ENCODE peak calls at places on chromosome 5, in eight cellular contexts. J is HEK293T; O is substantia nigra; F is aorta; S is stimulated activated CD8-positive, alpha-beta memory T cell treated with anti-CD3 and anti-CD28 coated beads, Interleukin-15, amount 100 ng/mL, for 24 hours; M is SJSA1; U is progenitor cell of endocrine pancreas; X is NCI-H1092 treated with DMSO at 0.1 percent for 48 hours. R is an unnamed sample.

GRCh38 chr5:77635617-77636422 is 2.7 kb downstream of the OTP start:
- DNase-seq in J (no peak), O (no peak), F (no peak), S (no peak), M (no peak), U (no peak), X (no peak), R (no peak)

GRCh38 chr5:39947657-39948056 is 522.9 kb upstream of the DAB2 start:
- DNase-seq in J (no peak), O (no peak), F (no peak), S (no peak), M (no peak), U (no peak), X (no peak), R (peak; percentile 71)

GRCh38 chr5:108295588-108296368 is 86.1 kb downstream of the FBXL17 start:
- DNase-seq in J (no peak), O (no peak), F (no peak), S (no peak), M (peak; percentile 21), U (no peak), X (no peak), R (peak; percentile 57)

GRCh38 chr5:55450050-55450765 is 84.6 kb downstream of the PLPP1 start:
- DNase-seq in J (no peak), O (no peak), F (no peak), S (no peak), M (no peak), U (no peak), X (no peak), R (peak; percentile 66)

GRCh38 chr5:122915717-122916399 is 70.4 kb downstream of the SNX24 start:
- DNase-seq in J (no peak), O (no peak), F (no peak), S (no peak), M (no peak), U (no peak), X (no peak), R (peak; percentile 29)

GRCh38 chr5:57172466-57172961 is 1.3 kb upstream of the GPBP1 start:
- DNase-seq in J (no peak), O (no peak), F (no peak), S (no peak), M (peak; percentile 39), U (no peak), X (peak; percentile 16), R (peak; percentile 44)

GRCh38 chr5:37921452-37921851 is 81.6 kb upstream of the GDNF start:
- DNase-seq in J (no peak), O (no peak), F (no peak), S (no peak), M (no peak), U (no peak), X (no peak), R (peak; percentile 3)

GRCh38 chr5:144275329-144275728 is 104.7 kb downstream of the KCTD16 start:
- DNase-seq in J (no peak), O (no peak), F (no peak), S (no peak), M (no peak), U (no peak), X (no peak), R (no peak)

GRCh38 chr5:14204785-14205321 is 61.7 kb downstream of the TRIO start:
- DNase-seq in J (no peak), O (no peak), F (no peak), S (no peak), M (peak; percentile 74), U (no peak), X (no peak), R (peak; percentile 94)

GRCh38 chr5:111948078-111948477 is 191.1 kb upstream of the NREP start:
- DNase-seq in J (no peak), O (no peak), F (no peak), S (no peak), M (no peak), U (no peak), X (no peak), R (peak; percentile 41)

GRCh38 chr5:96743065-96743768 is 64.5 kb downstream of the ERAP1 start:
- DNase-seq in J (no peak), O (no peak), F (no peak), S (no peak), M (peak; percentile 16), U (no peak), X (no peak), R (peak; percentile 57)

GRCh38 chr5:40616791-40617190 is 62.9 kb upstream of the PTGER4 start:
- DNase-seq in J (no peak), O (no peak), F (no peak), S (no peak), M (no peak), U (no peak), X (no peak), R (no peak)

GRCh38 chr5:112366987-112367386 is 52.1 kb downstream of the EPB41L4A start:
- DNase-seq in J (peak; percentile 52), O (no peak), F (no peak), S (no peak), M (no peak), U (no peak), X (no peak), R (no peak)

GRCh38 chr5:35180046-35180445 is 50.2 kb downstream of the PRLR start:
- DNase-seq in J (no peak), O (no peak), F (no peak), S (no peak), M (no peak), U (no peak), X (no peak), R (no peak)

GRCh38 chr5:169395136-169395535 is 94.2 kb upstream of the SLIT3 start:
- DNase-seq in J (no peak), O (no peak), F (no peak), S (no peak), M (no peak), U (no peak), X (no peak), R (peak; percentile 43)

GRCh38 chr5:6504677-6505414 is 56.2 kb downstream of the UBE2QL1 start:
- DNase-seq in J (no peak), O (no peak), F (no peak), S (no peak), M (no peak), U (no peak), X (peak; percentile 83), R (no peak)

GRCh38 chr5:6704361-6704851 is 8.8 kb upstream of the TENT4A start:
- DNase-seq in J (no peak), O (no peak), F (peak; percentile 87), S (no peak), M (peak; percentile 93), U (no peak), X (no peak), R (peak; percentile 88)

GRCh38 chr5:72107874-72108199 is 562 bp downstream of the MAP1B start:
- DNase-seq in J (peak; percentile 32), O (no peak), F (no peak), S (no peak), M (peak; percentile 71), U (no peak), X (peak; percentile 55), R (no peak)

GRCh38 chr5:142006363-142007236 is 6.2 kb downstream of the GNPDA1 start:
- DNase-seq in J (no peak), O (no peak), F (no peak), S (no peak), M (no peak), U (no peak), X (no peak), R (no peak)

GRCh38 chr5:14801792-14802191 is 69.8 kb downstream of the ANKH start:
- DNase-seq in J (no peak), O (no peak), F (no peak), S (no peak), M (no peak), U (no peak), X (no peak), R (no peak)

GRCh38 chr5:19862711-19863110 is 125.3 kb downstream of the CDH18 start:
- DNase-seq in J (no peak), O (no peak), F (no peak), S (no peak), M (no peak), U (no peak), X (no peak), R (no peak)

GRCh38 chr5:7251127-7251526 is 144.8 kb upstream of the ADCY2 start:
- DNase-seq in J (no peak), O (no peak), F (no peak), S (no peak), M (no peak), U (no peak), X (no peak), R (no peak)

GRCh38 chr5:81290146-81290545 is 11.2 kb upstream of the ZCCHC9 start:
- DNase-seq in J (no peak), O (no peak), F (no peak), S (no peak), M (no peak), U (no peak), X (no peak), R (no peak)

GRCh38 chr5:65696892-65697291 is 25.0 kb downstream of the SGTB start:
- DNase-seq in J (no peak), O (no peak), F (no peak), S (no peak), M (no peak), U (no peak), X (no peak), R (peak; percentile 14)

GRCh38 chr5:51892680-51893079 is 509.4 kb downstream of the ISL1 start:
- DNase-seq in J (no peak), O (no peak), F (no peak), S (no peak), M (no peak), U (no peak), X (no peak), R (no peak)

GRCh38 chr5:175690586-175690985 is 32.7 kb downstream of the HRH2 start:
- DNase-seq in J (no peak), O (no peak), F (peak; percentile 33), S (no peak), M (no peak), U (no peak), X (no peak), R (no peak)

GRCh38 chr5:116759860-116760644 is 185.4 kb upstream of the SEMA6A start:
- DNase-seq in J (no peak), O (no peak), F (peak; percentile 85), S (no peak), M (no peak), U (no peak), X (no peak), R (peak; percentile 30)

GRCh38 chr5:51544386-51544785 is 161.1 kb downstream of the ISL1 start:
- DNase-seq in J (no peak), O (no peak), F (no peak), S (no peak), M (peak; percentile 59), U (no peak), X (no peak), R (no peak)